ENCODE peak calls at places on chromosomes 2 and 18, in six cellular contexts. U is adrenal gland; X is uterus; H is AG10803; M is foreskin fibroblast; A is CD8-positive, alpha-beta T cell. Z is an unnamed sample.

GRCh38 chr2:3641181-3641580 is 16.8 kb upstream of the ALLC start:
- DNase-seq in U (peak), X (no peak), H (no peak), M (no peak), A (no peak), Z (no peak)

GRCh38 chr18:24395049-24395780 is 2.4 kb downstream of the OSBPL1A start:
- DNase-seq in U (no peak), X (no peak), H (peak), M (peak), A (no peak), Z (no peak)

GRCh38 chr2:177338177-177338721 is 54.3 kb upstream of the AGPS start:
- DNase-seq in U (no peak), X (no peak), H (peak), M (peak), A (no peak), Z (peak)

GRCh38 chr2:23452853-23453420 is 68.0 kb downstream of the KLHL29 start:
- DNase-seq in U (peak), X (no peak), H (peak), M (no peak), A (no peak), Z (peak)

GRCh38 chr2:212940816-212941215 is 210.6 kb downstream of the IKZF2 start:
- DNase-seq in U (no peak), X (no peak), H (peak), M (peak), A (no peak), Z (peak)

GRCh38 chr2:135043345-135043744 is 3.9 kb downstream of the MAP3K19 start:
- DNase-seq in U (no peak), X (no peak), H (no peak), M (peak), A (no peak), Z (no peak)

GRCh38 chr2:10909050-10909995 is 2.4 kb upstream of the KCNF1 start:
- DNase-seq in U (no peak), X (no peak), H (no peak), M (no peak), A (no peak), Z (no peak)

GRCh38 chr18:24296273-24296672 is 101.4 kb downstream of the OSBPL1A start:
- DNase-seq in U (no peak), X (no peak), H (no peak), M (no peak), A (no peak), Z (no peak)

GRCh38 chr2:88048541-88048940 is 7.0 kb downstream of the KRCC1 start:
- DNase-seq in U (no peak), X (no peak), H (no peak), M (no peak), A (no peak), Z (no peak)

GRCh38 chr2:82124629-82125028 is 1820.1 kb upstream of the LRRTM1 start:
- DNase-seq in U (no peak), X (no peak), H (no peak), M (peak), A (no peak), Z (no peak)

GRCh38 chr2:98514879-98515570 is 70.4 kb downstream of the INPP4A start:
- DNase-seq in U (peak), X (no peak), H (peak), M (peak), A (no peak), Z (peak)

GRCh38 chr18:6718255-6718654 is 11.3 kb upstream of the ARHGAP28 start:
- DNase-seq in U (no peak), X (no peak), H (no peak), M (no peak), A (no peak), Z (no peak)

GRCh38 chr2:234363011-234363487 is 133.8 kb downstream of the ARL4C start:
- DNase-seq in U (no peak), X (no peak), H (peak), M (peak), A (no peak), Z (peak)

GRCh38 chr2:30963184-30963583 is 155.9 kb upstream of the CAPN13 start:
- DNase-seq in U (no peak), X (no peak), H (no peak), M (no peak), A (no peak), Z (no peak)

GRCh38 chr2:946073-947005 is 4.3 kb upstream of the SNTG2 start:
- DNase-seq in U (no peak), X (no peak), H (no peak), M (no peak), A (no peak), Z (no peak)

GRCh38 chr2:186058604-186059003 is 320.0 kb downstream of the FSIP2 start:
- DNase-seq in U (no peak), X (no peak), H (no peak), M (no peak), A (no peak), Z (no peak)

GRCh38 chr2:241063093-241063551 is 39.0 kb downstream of the MTERF4 start:
- DNase-seq in U (peak), X (no peak), H (no peak), M (peak), A (no peak), Z (no peak)

GRCh38 chr2:224165901-224166319 is 126.8 kb upstream of the SERPINE2 start:
- DNase-seq in U (no peak), X (no peak), H (peak), M (peak), A (no peak), Z (peak)
- TF ChIP-seq CTCF in U (no peak), X (no peak), H (no peak), M (no peak), A (no peak), Z (no peak)

DNA sequence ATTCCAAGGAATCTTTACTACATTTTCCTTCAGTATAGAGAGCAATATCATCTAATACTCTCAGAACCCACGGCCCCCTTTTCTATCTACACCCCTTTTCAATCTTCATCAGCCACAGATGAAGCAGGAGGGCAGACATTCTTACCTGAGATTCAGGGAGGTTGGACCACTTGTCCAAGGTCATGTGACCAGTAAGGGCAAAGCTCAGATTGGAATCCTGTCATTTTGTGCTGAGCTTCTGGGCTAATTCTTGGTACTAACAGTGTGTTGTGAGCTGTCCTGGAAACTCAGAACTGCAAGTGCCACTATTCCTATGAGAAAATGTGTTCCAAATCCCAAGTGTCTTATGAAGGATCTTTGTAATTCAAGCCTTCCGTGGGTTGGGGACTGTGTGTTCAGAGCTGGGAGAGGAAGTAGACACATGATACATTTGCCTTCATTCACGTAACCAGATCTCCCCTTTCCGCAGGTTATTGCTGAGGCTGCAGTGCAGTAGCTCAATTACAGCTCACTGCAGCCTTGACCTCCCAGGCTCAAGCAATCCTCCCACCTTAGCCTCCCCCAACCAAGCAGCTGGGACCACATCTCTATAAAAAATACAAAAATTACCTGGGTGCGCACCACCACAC is 3.3 kb downstream of the CHRNA1 start:
- DNase-seq in U (no peak), X (no peak), H (no peak), M (no peak), A (no peak), Z (no peak)
- H3K4me3 ChIP-seq in U (no peak), X (no peak), H (no peak), M (no peak), A (no peak), Z (no peak)

GRCh38 chr2:85434677-85435076 is 16.2 kb downstream of the SH2D6 start:
- DNase-seq in U (no peak), X (no peak), H (no peak), M (no peak), A (no peak), Z (no peak)

GRCh38 chr2:85436836-85437487 is 18.4 kb downstream of the SH2D6 start:
- DNase-seq in U (no peak), X (no peak), H (no peak), M (peak), A (no peak), Z (no peak)

GRCh38 chr2:85437488-85438290 is 19.2 kb downstream of the SH2D6 start:
- DNase-seq in U (peak), X (peak), H (peak), M (peak), A (peak), Z (peak)

GRCh38 chr2:85435220-85435958 is 16.9 kb downstream of the SH2D6 start:
- DNase-seq in U (no peak), X (no peak), H (no peak), M (peak), A (no peak), Z (no peak)

DNA sequence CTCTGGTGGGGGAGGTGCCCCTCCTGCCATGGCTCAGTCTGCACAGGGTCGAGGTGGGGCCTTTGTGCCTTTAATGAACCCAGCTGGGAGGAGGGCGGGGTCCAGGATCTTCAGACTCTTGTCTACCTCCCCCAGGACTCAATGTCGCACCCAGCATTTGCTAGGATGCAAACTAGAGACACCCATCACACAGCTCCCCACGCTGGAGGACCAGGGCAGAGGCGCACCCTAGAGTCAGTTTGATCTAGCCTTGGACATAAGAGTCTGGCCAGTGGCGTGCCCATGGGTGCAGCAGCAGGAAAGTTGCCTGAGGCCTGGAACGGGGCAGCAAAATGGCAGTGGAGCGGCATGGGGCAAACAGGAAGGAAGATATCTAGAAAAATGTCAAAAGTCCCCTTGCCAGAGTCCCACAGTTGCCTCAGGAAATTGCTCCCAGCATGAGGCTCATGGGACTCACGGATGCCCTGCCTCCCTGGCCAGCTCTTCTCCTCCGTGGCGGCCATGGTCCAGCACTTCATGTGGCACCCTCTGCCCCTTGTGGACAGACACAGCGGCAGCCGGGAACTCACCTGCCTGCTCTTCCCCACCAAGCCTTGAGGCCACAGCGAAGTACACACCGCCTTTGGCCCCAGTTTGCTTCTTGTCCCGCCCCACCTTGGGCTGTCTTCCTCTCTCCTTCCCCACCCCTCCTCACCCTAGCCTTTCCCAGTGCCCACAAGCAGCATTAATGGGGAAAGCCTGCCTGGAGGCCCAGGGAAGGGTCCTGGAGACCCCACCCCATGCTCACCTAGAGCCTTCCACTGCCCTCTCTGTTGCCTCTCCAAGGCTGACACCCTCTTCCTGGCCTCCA is 17.7 kb downstream of the SH2D6 start:
- DNase-seq in U (no peak), X (no peak), H (no peak), M (no peak), A (no peak), Z (no peak)
- TF ChIP-seq CTCF in U (no peak), X (no peak), H (no peak), M (no peak), A (no peak), Z (peak)

DNA sequence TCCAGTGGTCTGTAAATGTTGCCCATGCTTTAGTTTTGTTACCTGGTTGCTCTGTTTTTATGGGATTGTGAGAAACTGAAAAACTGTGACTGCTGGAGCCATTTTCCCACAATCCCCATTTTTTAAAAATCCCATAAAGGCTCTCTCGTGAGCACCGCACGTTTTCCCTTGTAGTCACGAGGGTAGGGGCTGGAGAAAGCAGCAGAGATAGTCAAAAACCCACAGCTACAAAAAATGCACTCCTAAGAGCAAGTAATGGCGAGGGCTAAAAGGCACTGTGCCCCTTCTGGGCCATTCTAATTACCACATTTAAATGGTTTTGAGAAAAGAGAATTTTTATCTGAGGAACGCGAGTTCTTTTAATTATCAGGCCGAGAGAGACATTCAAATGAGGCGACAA is 1.8 kb upstream of the CTDP1 start:
- DNase-seq in U (no peak), X (no peak), H (no peak), M (no peak), A (no peak), Z (no peak)
- H3K4me3 ChIP-seq in U (no peak), X (no peak), H (peak), M (no peak), A (no peak), Z (no peak)

Z was measured in astrocyte of the spinal cord.